ENCODE peak calls at places on chromosome 22, in ten cellular contexts. H is HCT116, I is suprapubic skin, Y is transverse colon, F is GM12891, G is sigmoid colon, D is spleen, Q is stomach, B is breast epithelium, N is esophagus muscularis mucosa. C is an unnamed sample.

GRCh38 chr22:46027219-46028068 is 50.5 kb upstream of the WNT7B start:
- DNase-seq in H (no peak), I (peak), Y (peak), F (no peak), G (peak), D (peak), Q (peak), B (no peak), N (no peak), C (no peak)

GRCh38 chr22:26585104-26585790 is 4.7 kb downstream of the TPST2 start:
- DNase-seq in H (no peak), I (no peak), Y (no peak), F (no peak), G (peak), D (peak), Q (peak), B (no peak), N (no peak), C (no peak)

GRCh38 chr22:35454416-35455054 is 54.6 kb downstream of the MCM5 start:
- DNase-seq in H (no peak), I (no peak), Y (no peak), F (no peak), G (no peak), D (no peak), Q (no peak), B (no peak), N (no peak), C (no peak)

GRCh38 chr22:23068832-23069385 is 1.4 kb upstream of the GNAZ start:
- DNase-seq in H (no peak), I (no peak), Y (peak), F (no peak), G (peak), D (peak), Q (no peak), B (no peak), N (no peak), C (no peak)

GRCh38 chr22:24725736-24726135 is 48.8 kb downstream of the PIWIL3 start:
- DNase-seq in H (no peak), I (no peak), Y (no peak), F (no peak), G (no peak), D (no peak), Q (no peak), B (no peak), N (no peak), C (no peak)

GRCh38 chr22:41197808-41198585 is 7.1 kb upstream of the L3MBTL2 start:
- DNase-seq in H (no peak), I (no peak), Y (peak), F (no peak), G (no peak), D (no peak), Q (peak), B (peak), N (no peak), C (no peak)

GRCh38 chr22:38345782-38346181 is 28.5 kb upstream of the CSNK1E start:
- DNase-seq in H (no peak), I (peak), Y (no peak), F (no peak), G (peak), D (peak), Q (peak), B (peak), N (peak), C (peak)

GRCh38 chr22:25200967-25201366 is 1.3 kb downstream of the CRYBB3 start:
- DNase-seq in H (no peak), I (no peak), Y (no peak), F (no peak), G (no peak), D (no peak), Q (no peak), B (no peak), N (no peak), C (no peak)

GRCh38 chr22:26781591-26781990 is 124.2 kb downstream of the MIAT start:
- DNase-seq in H (no peak), I (no peak), Y (no peak), F (no peak), G (no peak), D (no peak), Q (no peak), B (no peak), N (no peak), C (no peak)

GRCh38 chr22:17810570-17811116 is 36.4 kb upstream of the BID start:
- DNase-seq in H (no peak), I (no peak), Y (no peak), F (no peak), G (no peak), D (no peak), Q (peak), B (no peak), N (no peak), C (no peak)

GRCh38 chr22:30284172-30284571 is 5.1 kb downstream of the CASTOR1 start:
- DNase-seq in H (no peak), I (no peak), Y (no peak), F (no peak), G (no peak), D (no peak), Q (no peak), B (no peak), N (no peak), C (no peak)
- TF ChIP-seq POLR2A in H (no peak), I (no peak), Y (no peak), F (no peak), G (no peak), D (no peak), Q (no peak), B (no peak), N (no peak), C (no peak)

GRCh38 chr22:19722915-19723164 is 499 bp upstream of the GP1BB start:
- DNase-seq in H (no peak), I (no peak), Y (no peak), F (no peak), G (no peak), D (no peak), Q (no peak), B (no peak), N (no peak), C (no peak)
- TF ChIP-seq POLR2AphosphoS5 in H (no peak), I (no peak), Y (no peak), F (no peak), G (no peak), D (no peak), Q (no peak), B (no peak), N (no peak), C (no peak)

DNA sequence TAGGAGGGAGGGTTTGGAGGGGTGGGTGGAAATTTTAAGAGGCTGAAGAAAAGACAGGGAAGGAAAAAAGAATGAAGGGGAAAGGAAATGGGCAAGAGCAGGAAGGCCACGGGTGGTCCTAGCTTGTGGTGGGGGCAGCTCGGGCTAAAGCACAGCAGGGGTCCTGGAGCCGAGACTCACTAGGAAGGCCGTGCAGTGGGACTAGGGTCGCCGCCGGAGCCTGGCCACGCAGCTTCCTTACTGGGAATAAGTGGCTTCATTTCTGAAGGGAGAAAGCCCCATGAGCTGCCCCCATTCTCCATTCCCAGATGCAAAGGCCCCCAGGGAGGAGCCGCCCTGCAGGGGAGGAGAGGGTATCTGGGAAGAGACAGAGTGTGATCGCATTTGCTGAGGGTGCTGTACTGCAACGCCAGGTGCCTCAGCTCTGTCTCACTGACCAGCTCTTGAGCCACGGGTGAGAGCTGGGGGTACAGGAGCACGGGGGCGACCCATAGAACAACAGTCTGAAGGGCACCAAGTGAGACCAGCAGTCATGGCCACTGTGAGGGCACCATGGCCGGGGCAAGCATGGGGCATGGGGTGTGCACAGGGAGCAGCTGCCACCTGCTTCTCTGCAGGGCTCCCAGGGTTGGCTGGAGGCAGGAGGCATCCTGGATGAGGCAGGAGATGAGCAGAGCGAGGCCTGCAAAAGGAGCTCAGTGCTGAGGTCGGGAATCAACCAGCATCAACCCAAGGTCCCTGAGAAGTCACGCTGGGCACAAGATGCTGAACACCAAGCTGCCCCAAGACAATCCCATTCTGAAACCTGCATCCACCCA is 11.6 kb downstream of the TOP3B start:
- DNase-seq in H (no peak), I (no peak), Y (no peak), F (no peak), G (no peak), D (no peak), Q (no peak), B (no peak), N (no peak), C (no peak)
- TF ChIP-seq POLR2A in H (no peak), I (no peak), Y (no peak), F (no peak), G (no peak), D (no peak), Q (no peak), B (no peak), N (no peak), C (no peak)

DNA sequence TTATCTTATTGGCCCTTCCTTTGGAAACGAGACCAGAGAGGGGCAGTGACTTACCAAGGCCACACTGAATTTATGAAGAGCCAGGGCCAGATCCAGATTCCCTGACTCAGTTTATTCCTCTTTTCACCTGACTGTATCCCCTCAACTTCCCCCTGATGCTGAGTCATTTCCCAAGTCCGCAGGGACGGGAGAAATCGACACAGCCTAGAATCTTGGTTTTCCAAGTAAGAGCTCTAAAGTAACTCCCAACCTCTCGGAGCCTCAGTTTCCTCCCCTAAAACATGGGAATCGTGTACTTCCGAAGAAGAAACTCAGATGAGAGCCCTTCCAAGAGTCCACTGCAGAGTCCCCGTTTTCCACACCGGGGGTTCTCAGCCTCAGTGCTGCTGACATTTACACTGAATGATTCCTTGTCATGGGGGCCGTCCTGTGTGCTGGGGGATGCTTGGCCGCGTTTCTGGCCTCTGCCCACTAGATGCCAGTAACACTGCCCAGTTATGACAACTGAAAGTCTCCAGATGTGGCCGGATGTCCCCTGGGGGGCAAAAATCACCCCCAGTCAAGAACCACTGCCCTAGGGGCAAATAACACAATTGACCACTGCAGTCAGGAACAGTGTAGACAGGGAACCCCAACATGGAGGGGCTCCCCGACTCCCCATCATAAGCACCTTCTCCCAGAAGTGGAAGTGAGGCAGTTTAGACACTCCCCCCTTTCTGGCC is 11.2 kb downstream of the MPST start:
- DNase-seq in H (no peak), I (no peak), Y (no peak), F (no peak), G (no peak), D (no peak), Q (no peak), B (no peak), N (no peak), C (no peak)
- TF ChIP-seq POLR2AphosphoS5 in H (no peak), I (no peak), Y (no peak), F (no peak), G (no peak), D (no peak), Q (no peak), B (no peak), N (no peak), C (no peak)

DNA sequence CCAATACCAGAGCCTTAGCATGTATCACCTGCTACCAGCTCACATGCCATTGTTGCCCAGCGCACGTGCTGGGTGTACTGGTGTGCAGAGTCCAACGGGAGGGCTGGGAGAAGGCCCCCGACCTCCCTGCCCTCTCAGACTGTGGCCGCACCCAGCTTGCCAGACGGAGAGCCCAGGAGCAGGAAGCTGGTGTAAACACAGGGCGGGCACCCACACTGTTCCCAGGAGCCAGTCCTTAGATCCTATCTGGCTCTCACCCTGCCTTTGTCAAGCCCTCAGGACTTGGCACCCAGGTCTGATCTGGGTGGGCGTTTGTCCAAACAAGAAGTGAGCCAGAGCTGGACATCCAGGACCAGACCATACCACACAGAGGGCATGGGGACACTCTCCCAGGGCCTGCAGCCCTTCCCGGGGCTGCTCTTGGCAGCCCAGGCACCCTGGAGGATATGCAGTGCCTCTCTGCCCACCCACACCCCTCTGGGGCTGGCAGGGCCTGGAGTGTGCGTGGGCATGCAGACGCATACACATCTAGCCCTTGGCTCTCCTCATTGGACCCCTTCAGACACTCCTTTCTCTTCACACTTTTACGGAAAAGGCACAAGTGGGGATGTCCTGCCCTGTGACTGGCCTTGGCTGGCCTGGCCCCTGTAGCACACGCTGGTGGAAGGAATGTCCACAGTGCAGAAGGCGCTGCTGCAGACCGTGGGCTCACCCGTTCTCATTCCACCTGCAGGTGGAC is 19.9 kb upstream of the CLDN5 start:
- DNase-seq in H (no peak), I (peak), Y (peak), F (no peak), G (no peak), D (no peak), Q (peak), B (no peak), N (no peak), C (peak)
- TF ChIP-seq POLR2A in H (no peak), I (no peak), Y (no peak), F (no peak), G (no peak), D (no peak), Q (no peak), B (no peak), N (no peak), C (no peak)

DNA sequence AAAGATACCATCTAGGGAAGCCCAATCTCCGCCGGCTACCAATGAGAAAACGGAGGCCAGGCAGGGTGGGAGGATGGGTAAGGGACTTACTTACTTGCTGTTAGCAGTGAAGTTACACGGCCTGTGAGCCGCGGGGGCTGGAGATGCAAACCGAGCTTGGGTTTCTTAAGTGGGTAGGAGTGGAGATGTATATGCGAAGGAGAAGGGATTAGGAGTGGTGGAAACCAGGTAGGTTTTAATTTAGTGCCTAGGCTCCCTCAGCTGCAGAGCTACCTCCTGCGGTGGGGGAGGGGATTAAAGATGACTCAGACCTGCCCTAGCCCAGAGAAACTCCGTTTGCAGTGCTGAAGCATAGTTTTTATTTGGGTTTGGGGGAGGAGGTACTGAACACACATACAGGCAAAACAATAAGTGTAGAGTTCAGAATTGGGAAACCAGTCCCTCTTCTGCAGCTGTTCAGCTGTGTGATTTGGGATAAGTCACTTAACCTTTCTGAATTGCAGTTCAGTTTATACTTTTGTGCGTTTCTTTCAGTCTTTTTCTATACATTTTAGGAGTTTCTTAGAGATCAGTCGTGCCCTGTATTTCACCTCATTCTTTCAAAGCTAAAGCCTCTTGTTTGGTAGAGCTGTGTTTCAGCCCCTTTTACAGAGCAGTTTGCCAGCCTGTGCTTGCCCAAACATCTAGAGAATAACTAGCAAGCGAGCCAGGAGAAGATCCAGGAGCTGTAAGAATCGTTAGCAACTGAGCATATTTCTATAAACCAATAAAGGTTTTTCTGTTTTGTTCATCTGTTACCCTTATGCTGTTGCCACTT is 596 bp upstream of the TNRC6B start:
- DNase-seq in H (no peak), I (no peak), Y (peak), F (no peak), G (no peak), D (peak), Q (peak), B (no peak), N (no peak), C (peak)
- TF ChIP-seq POLR2AphosphoS5 in H (no peak), I (no peak), Y (no peak), F (no peak), G (no peak), D (no peak), Q (no peak), B (no peak), N (no peak), C (peak)

C was measured in prostate gland.